ENCODE peak calls at places on chromosome X, in eight cellular contexts. A is vagina, Y is heart right ventricle, O is foreskin keratinocyte, B is mucosa of descending colon, G is tibial nerve, L is fibroblast of lung, J is OCI-LY7. F is an unnamed sample.
A peak's percentile ranks its signal among the peaks of the same experiment; 100 is the strongest.

GRCh38 chrX:11579856-11580595 is 85.7 kb downstream of the ARHGAP6 start:
- DNase-seq in A (no peak), Y (no peak), O (no peak), B (no peak), G (no peak), L (no peak), J (no peak), F (no peak)

GRCh38 chrX:22999696-23000223 is at the start of gene DDX53:
- DNase-seq in A (no peak), Y (no peak), O (no peak), B (no peak), G (no peak), L (no peak), J (no peak), F (peak; percentile 74)

GRCh38 chrX:65601530-65602281 is 65.7 kb upstream of the MSN start:
- DNase-seq in A (no peak), Y (peak; percentile 76), O (no peak), B (peak; percentile 78), G (peak; percentile 83), L (peak; percentile 85), J (peak; percentile 11), F (peak; percentile 57)

GRCh38 chrX:135295238-135295943 is 13.9 kb upstream of the ETDC start:
- DNase-seq in A (no peak), Y (peak; percentile 29), O (no peak), B (peak; percentile 67), G (peak; percentile 5), L (peak; percentile 51), J (no peak), F (peak; percentile 52)

GRCh38 chrX:132968282-132968681 is 9.9 kb upstream of the HS6ST2 start:
- DNase-seq in A (no peak), Y (no peak), O (no peak), B (no peak), G (no peak), L (no peak), J (no peak), F (no peak)

GRCh38 chrX:94492541-94492940 is 818.5 kb downstream of the FAM133A start:
- DNase-seq in A (no peak), Y (no peak), O (no peak), B (no peak), G (no peak), L (no peak), J (no peak), F (no peak)

GRCh38 chrX:11533211-11533651 is 132.5 kb downstream of the ARHGAP6 start:
- DNase-seq in A (no peak), Y (no peak), O (peak; percentile 2), B (no peak), G (no peak), L (peak; percentile 78), J (peak; percentile 84), F (no peak)

GRCh38 chrX:154022108-154022507 is 2.4 kb upstream of the IRAK1 start:
- DNase-seq in A (no peak), Y (no peak), O (no peak), B (peak; percentile 8), G (no peak), L (no peak), J (no peak), F (no peak)

GRCh38 chrX:53616921-53617320 is 69.6 kb downstream of the HUWE1 start:
- DNase-seq in A (no peak), Y (no peak), O (no peak), B (no peak), G (no peak), L (no peak), J (no peak), F (no peak)

GRCh38 chrX:154050113-154050495 is 30.4 kb upstream of the IRAK1 start:
- DNase-seq in A (no peak), Y (no peak), O (no peak), B (no peak), G (no peak), L (no peak), J (no peak), F (no peak)

GRCh38 chrX:2497961-2498780 is 2.6 kb downstream of the DHRSX start:
- DNase-seq in A (no peak), Y (no peak), O (no peak), B (no peak), G (peak; percentile 20), L (peak; percentile 85), J (no peak), F (peak; percentile 63)

DNA sequence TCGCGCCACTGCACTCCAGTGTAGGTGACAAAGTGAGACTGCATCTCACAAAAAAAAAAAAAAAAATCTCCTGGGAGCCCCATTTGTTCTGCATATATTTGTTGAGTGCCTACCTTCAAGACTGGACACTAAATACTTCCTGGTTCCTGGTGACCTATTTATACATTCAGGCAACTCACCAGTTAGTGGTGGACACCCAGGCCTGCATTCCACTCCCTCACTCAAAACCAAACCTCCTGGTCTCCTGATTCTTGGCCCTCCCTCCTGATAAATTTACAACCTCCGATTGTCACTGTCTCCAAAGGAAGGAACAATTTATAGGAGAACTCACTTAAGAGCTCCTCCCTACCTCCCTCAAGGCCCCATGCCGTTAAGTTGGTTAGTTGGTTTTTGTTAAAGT is 3.1 kb downstream of the SYAP1 start:
- DNase-seq in A (no peak), Y (no peak), O (no peak), B (no peak), G (no peak), L (no peak), J (no peak), F (no peak)
- H3K4me1 ChIP-seq in A (peaks cover 27% of the 10 kb centered on the region), Y (no peaks in the 10 kb centered on the region), O (peaks cover 6% of the 10 kb centered on the region), B (peaks cover 14% of the 10 kb centered on the region), G (no peaks in the 10 kb centered on the region), L (no peaks in the 10 kb centered on the region), J (peaks cover 7% of the 10 kb centered on the region), F (no peaks in the 10 kb centered on the region)

GRCh38 chrX:19865567-19866363 is 21.6 kb downstream of the SH3KBP1 start:
- DNase-seq in A (no peak), Y (no peak), O (no peak), B (no peak), G (peak; percentile 7), L (no peak), J (no peak), F (no peak)

GRCh38 chrX:19867411-19867732 is 20.0 kb downstream of the SH3KBP1 start:
- DNase-seq in A (no peak), Y (no peak), O (no peak), B (no peak), G (peak; percentile 7), L (peak; percentile 49), J (no peak), F (no peak)

GRCh38 chrX:19869195-19869594 is 18.2 kb downstream of the SH3KBP1 start:
- DNase-seq in A (no peak), Y (no peak), O (no peak), B (no peak), G (no peak), L (no peak), J (peak; percentile 48), F (no peak)

GRCh38 chrX:19866626-19867410 is 20.6 kb downstream of the SH3KBP1 start:
- DNase-seq in A (no peak), Y (no peak), O (no peak), B (no peak), G (no peak), L (no peak), J (no peak), F (no peak)

GRCh38 chrX:19867938-19868337 is 19.5 kb downstream of the SH3KBP1 start:
- DNase-seq in A (no peak), Y (no peak), O (no peak), B (no peak), G (no peak), L (no peak), J (no peak), F (no peak)
- H3K4me1 ChIP-seq in A (peaks cover 17% of the 10 kb centered on the region), Y (no peaks in the 10 kb centered on the region), O (no peaks in the 10 kb centered on the region), B (no peaks in the 10 kb centered on the region), G (no peaks in the 10 kb centered on the region), L (peaks cover 2% of the 10 kb centered on the region), J (peaks cover 91% of the 10 kb centered on the region), F (no peaks in the 10 kb centered on the region)

GRCh38 chrX:150844016-150844415 is 54.5 kb downstream of the CD99L2 start:
- DNase-seq in A (no peak), Y (no peak), O (peak; percentile 74), B (no peak), G (no peak), L (peak; percentile 33), J (no peak), F (no peak)

GRCh38 chrX:150845091-150845490 is 53.4 kb downstream of the CD99L2 start:
- DNase-seq in A (no peak), Y (no peak), O (no peak), B (no peak), G (no peak), L (no peak), J (no peak), F (no peak)

GRCh38 chrX:150847088-150847487 is 51.4 kb downstream of the CD99L2 start:
- DNase-seq in A (no peak), Y (no peak), O (no peak), B (no peak), G (no peak), L (no peak), J (no peak), F (no peak)

GRCh38 chrX:150848914-150849365 is 49.5 kb downstream of the CD99L2 start:
- DNase-seq in A (no peak), Y (no peak), O (peak; percentile 55), B (no peak), G (no peak), L (no peak), J (no peak), F (no peak)

DNA sequence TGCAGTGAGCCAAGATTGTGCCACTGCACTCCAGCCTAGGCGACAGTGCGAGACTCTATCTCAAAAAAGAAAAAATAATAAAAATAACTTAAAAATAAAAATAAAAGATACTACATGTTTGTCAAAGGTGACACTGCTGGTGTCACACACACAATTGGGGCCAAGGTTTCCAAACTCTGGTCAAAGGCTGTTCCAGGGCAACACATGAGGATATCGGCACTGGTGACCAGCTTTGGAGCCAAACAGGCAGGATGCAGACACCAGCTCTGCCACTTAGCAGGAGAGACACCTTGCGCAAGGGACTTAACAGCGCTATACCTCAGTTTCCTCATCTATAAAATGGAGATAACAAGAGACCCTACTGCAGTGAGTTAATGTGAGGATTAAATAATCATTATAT is 52.3 kb downstream of the CD99L2 start:
- DNase-seq in A (no peak), Y (no peak), O (no peak), B (no peak), G (no peak), L (no peak), J (no peak), F (no peak)
- H3K4me1 ChIP-seq in A (no peaks in the 10 kb centered on the region), Y (no peaks in the 10 kb centered on the region), O (peaks cover 25% of the 10 kb centered on the region), B (no peaks in the 10 kb centered on the region), G (no peaks in the 10 kb centered on the region), L (no peaks in the 10 kb centered on the region), J (no peaks in the 10 kb centered on the region), F (peaks cover 7% of the 10 kb centered on the region)

DNA sequence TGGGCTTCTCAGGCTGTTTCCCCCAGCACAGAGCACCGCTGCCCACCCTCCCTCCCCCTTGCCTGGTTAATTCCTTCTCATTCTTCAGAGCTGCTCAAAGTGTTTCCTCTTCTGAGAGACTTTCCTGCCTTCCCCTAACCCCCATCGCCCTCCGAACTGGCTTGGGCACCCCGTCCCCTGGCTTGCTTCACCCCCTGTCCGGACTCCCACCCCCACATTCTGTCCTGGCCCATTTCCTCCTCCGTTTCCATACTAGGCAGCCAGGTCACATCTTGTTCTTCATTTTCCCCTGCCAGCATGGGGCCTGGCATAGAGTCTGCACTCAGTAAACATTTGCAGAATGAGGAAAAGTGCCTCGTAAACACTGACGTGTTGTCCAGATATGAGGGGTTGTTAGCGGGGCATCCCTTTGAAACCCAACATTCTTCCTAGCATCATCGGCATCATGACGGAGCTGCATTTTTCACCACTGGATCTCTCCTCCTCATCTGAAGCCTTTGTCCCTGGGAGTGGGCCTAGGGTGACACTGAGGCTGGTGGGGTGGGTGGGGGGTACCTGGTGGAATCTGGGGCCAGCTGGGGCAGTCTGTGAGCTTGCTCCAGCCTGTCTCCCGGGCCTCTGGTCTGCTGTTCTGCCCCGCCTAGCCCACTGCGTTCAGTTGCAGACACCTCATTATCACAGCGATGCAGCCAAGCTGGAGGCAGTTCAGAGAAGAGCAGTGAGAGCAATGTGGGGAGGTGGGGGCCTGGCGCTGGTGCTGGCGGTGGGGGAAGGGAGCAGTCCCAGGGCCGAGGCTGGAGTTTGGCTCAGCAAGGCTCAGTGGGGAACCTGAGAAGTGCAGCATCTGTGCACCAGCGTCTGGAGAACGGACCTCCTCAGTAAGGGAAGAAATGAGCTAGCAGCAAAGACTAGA is 149.4 kb upstream of the PJA1 start:
- DNase-seq in A (peak; percentile 70), Y (no peak), O (no peak), B (no peak), G (no peak), L (no peak), J (no peak), F (no peak)
- H3K4me1 ChIP-seq in A (no peaks in the 10 kb centered on the region), Y (no peaks in the 10 kb centered on the region), O (no peaks in the 10 kb centered on the region), B (no peaks in the 10 kb centered on the region), G (no peaks in the 10 kb centered on the region), L (no peaks in the 10 kb centered on the region), J (no peaks in the 10 kb centered on the region), F (no peaks in the 10 kb centered on the region)

F was measured in testis.